ENCODE peak calls at places on chromosomes 12 and 14, in six cellular contexts. One of them, this sample, is unnamed.
A peak's percentile ranks its signal among the peaks of the same experiment; 100 is the strongest.

GRCh38 chr14:98137626-98138025 is 1134.4 kb downstream of the BCL11B start:
- DNase-seq in H1: no peak
- DNase-seq in mesendoderm: no peak
- DNase-seq in trophoblast cell: no peak
- DNase-seq in IMR-90: no peak
- DNase-seq in neuronal stem cell: no peak
- DNase-seq in this sample: no peak

GRCh38 chr12:75390899-75391538 is at the start of gene GLIPR1L2:
- DNase-seq in mesendoderm: peak; percentile 99
- DNase-seq in H1: peak; percentile 97
- DNase-seq in IMR-90: peak; percentile 97
- DNase-seq in trophoblast cell: peak; percentile 98
- DNase-seq in neuronal stem cell: peak; percentile 94
- DNase-seq in this sample: peak; percentile 95

GRCh38 chr14:75487155-75487671 is 35.1 kb upstream of the BATF start:
- DNase-seq in H1: peak; percentile 31
- DNase-seq in neuronal stem cell: no peak
- DNase-seq in trophoblast cell: peak; percentile 14
- DNase-seq in IMR-90: no peak
- DNase-seq in mesendoderm: peak; percentile 48
- DNase-seq in this sample: no peak

GRCh38 chr12:11535127-11535526 is 114.3 kb upstream of the ETV6 start:
- DNase-seq in mesendoderm: no peak
- DNase-seq in H1: no peak
- DNase-seq in IMR-90: no peak
- DNase-seq in neuronal stem cell: no peak
- DNase-seq in trophoblast cell: no peak
- DNase-seq in this sample: no peak

GRCh38 chr12:90020436-90020835 is 311.8 kb upstream of the ATP2B1 start:
- DNase-seq in IMR-90: no peak
- DNase-seq in neuronal stem cell: no peak
- DNase-seq in trophoblast cell: no peak
- DNase-seq in H1: no peak
- DNase-seq in mesendoderm: no peak
- DNase-seq in this sample: no peak

GRCh38 chr12:45369065-45369464 is 153.2 kb downstream of the ANO6 start:
- DNase-seq in trophoblast cell: peak; percentile 36
- DNase-seq in mesendoderm: no peak
- DNase-seq in neuronal stem cell: no peak
- DNase-seq in IMR-90: peak; percentile 83
- DNase-seq in H1: no peak
- DNase-seq in this sample: peak; percentile 84

GRCh38 chr14:64845878-64846277 is 33.8 kb downstream of the SPTB start:
- DNase-seq in IMR-90: peak; percentile 64
- DNase-seq in trophoblast cell: no peak
- DNase-seq in mesendoderm: peak; percentile 76
- DNase-seq in neuronal stem cell: no peak
- DNase-seq in H1: no peak
- DNase-seq in this sample: no peak

GRCh38 chr12:113676547-113676946 is 204.9 kb upstream of the LHX5 start:
- DNase-seq in H1: no peak
- DNase-seq in mesendoderm: no peak
- DNase-seq in neuronal stem cell: no peak
- DNase-seq in IMR-90: no peak
- DNase-seq in trophoblast cell: no peak
- DNase-seq in this sample: no peak

GRCh38 chr12:106226884-106227640 is 20.8 kb downstream of the CKAP4 start:
- DNase-seq in neuronal stem cell: peak; percentile 56
- DNase-seq in trophoblast cell: peak; percentile 43
- DNase-seq in H1: no peak
- DNase-seq in mesendoderm: peak; percentile 69
- DNase-seq in IMR-90: peak; percentile 55
- DNase-seq in this sample: peak; percentile 75

GRCh38 chr14:52801014-52801708 is 9.8 kb upstream of the GNPNAT1 start:
- DNase-seq in H1: no peak
- DNase-seq in IMR-90: peak; percentile 92
- DNase-seq in trophoblast cell: peak; percentile 15
- DNase-seq in mesendoderm: peak; percentile 40
- DNase-seq in neuronal stem cell: no peak
- DNase-seq in this sample: peak; percentile 97

GRCh38 chr12:124359671-124360581 is 65.0 kb downstream of the RFLNA start:
- DNase-seq in IMR-90: no peak
- DNase-seq in neuronal stem cell: no peak
- DNase-seq in H1: no peak
- DNase-seq in trophoblast cell: no peak
- DNase-seq in mesendoderm: no peak
- DNase-seq in this sample: no peak

GRCh38 chr12:22687677-22688076 is 62.7 kb downstream of the ETNK1 start:
- DNase-seq in IMR-90: peak; percentile 77
- DNase-seq in trophoblast cell: no peak
- DNase-seq in mesendoderm: no peak
- DNase-seq in neuronal stem cell: no peak
- DNase-seq in H1: no peak
- DNase-seq in this sample: peak; percentile 74

GRCh38 chr12:114799574-114800487 is 115.9 kb upstream of the TBX3 start:
- DNase-seq in neuronal stem cell: peak; percentile 29
- DNase-seq in IMR-90: peak; percentile 41
- DNase-seq in trophoblast cell: peak; percentile 97
- DNase-seq in mesendoderm: no peak
- DNase-seq in H1: no peak
- DNase-seq in this sample: peak; percentile 51

GRCh38 chr14:54814076-54814475 is 88.5 kb downstream of the GCH1 start:
- DNase-seq in neuronal stem cell: no peak
- DNase-seq in IMR-90: no peak
- DNase-seq in trophoblast cell: no peak
- DNase-seq in mesendoderm: peak; percentile 50
- DNase-seq in H1: peak; percentile 83
- DNase-seq in this sample: no peak

GRCh38 chr12:75550401-75550851 is 39.0 kb upstream of the KRR1 start:
- DNase-seq in IMR-90: peak; percentile 29
- DNase-seq in H1: no peak
- DNase-seq in trophoblast cell: no peak
- DNase-seq in mesendoderm: no peak
- DNase-seq in neuronal stem cell: no peak
- DNase-seq in this sample: peak; percentile 24

GRCh38 chr12:49623142-49623899 is at the start of gene PRPF40B:
- DNase-seq in mesendoderm: peak; percentile 94
- DNase-seq in trophoblast cell: peak; percentile 80
- DNase-seq in IMR-90: peak; percentile 73
- DNase-seq in H1: peak; percentile 95
- DNase-seq in neuronal stem cell: peak; percentile 85
- DNase-seq in this sample: peak; percentile 85

GRCh38 chr14:103861413-103862392 is 14.3 kb upstream of the PPP1R13B start:
- DNase-seq in neuronal stem cell: no peak
- DNase-seq in IMR-90: no peak
- DNase-seq in trophoblast cell: no peak
- DNase-seq in H1: no peak
- DNase-seq in mesendoderm: no peak
- DNase-seq in this sample: no peak

GRCh38 chr12:18895946-18896345 is 158.0 kb downstream of the CAPZA3 start:
- DNase-seq in IMR-90: no peak
- DNase-seq in neuronal stem cell: peak; percentile 23
- DNase-seq in mesendoderm: peak; percentile 90
- DNase-seq in trophoblast cell: no peak
- DNase-seq in H1: peak; percentile 53
- DNase-seq in this sample: no peak

GRCh38 chr14:89750206-89750867 is 204.2 kb downstream of the EFCAB11 start:
- DNase-seq in mesendoderm: no peak
- DNase-seq in neuronal stem cell: no peak
- DNase-seq in H1: no peak
- DNase-seq in IMR-90: peak; percentile 68
- DNase-seq in trophoblast cell: no peak
- DNase-seq in this sample: peak; percentile 40

GRCh38 chr14:67269338-67270060 is 28.3 kb downstream of the PALS1 start:
- DNase-seq in H1: no peak
- DNase-seq in neuronal stem cell: peak; percentile 55
- DNase-seq in IMR-90: peak; percentile 87
- DNase-seq in mesendoderm: peak; percentile 77
- DNase-seq in trophoblast cell: peak; percentile 12
- DNase-seq in this sample: peak; percentile 85

GRCh38 chr12:10220398-10221077 is 7.9 kb downstream of the GABARAPL1 start:
- DNase-seq in neuronal stem cell: no peak
- DNase-seq in H1: no peak
- DNase-seq in IMR-90: peak; percentile 64
- DNase-seq in trophoblast cell: peak; percentile 83
- DNase-seq in mesendoderm: no peak
- DNase-seq in this sample: no peak

GRCh38 chr12:14638066-14638465 is 58.3 kb downstream of the GUCY2C start:
- DNase-seq in trophoblast cell: no peak
- DNase-seq in neuronal stem cell: no peak
- DNase-seq in mesendoderm: no peak
- DNase-seq in H1: no peak
- DNase-seq in IMR-90: no peak
- DNase-seq in this sample: no peak

GRCh38 chr12:102950107-102950949 is 7.1 kb upstream of the ASCL1 start:
- DNase-seq in H1: peak; percentile 69
- DNase-seq in IMR-90: no peak
- DNase-seq in neuronal stem cell: no peak
- DNase-seq in trophoblast cell: peak; percentile 7
- DNase-seq in mesendoderm: peak; percentile 84
- DNase-seq in this sample: no peak

GRCh38 chr14:82067221-82067620 is 533.6 kb upstream of the SEL1L start:
- DNase-seq in H1: no peak
- DNase-seq in mesendoderm: no peak
- DNase-seq in IMR-90: no peak
- DNase-seq in trophoblast cell: no peak
- DNase-seq in neuronal stem cell: no peak
- DNase-seq in this sample: no peak

GRCh38 chr12:63362801-63363200 is 211.8 kb upstream of the AVPR1A start:
- DNase-seq in trophoblast cell: no peak
- DNase-seq in neuronal stem cell: no peak
- DNase-seq in H1: no peak
- DNase-seq in IMR-90: no peak
- DNase-seq in mesendoderm: no peak
- DNase-seq in this sample: no peak

GRCh38 chr14:103563089-103563620 is 395 bp downstream of the COA8 start:
- DNase-seq in H1: no peak
- DNase-seq in neuronal stem cell: no peak
- DNase-seq in mesendoderm: no peak
- DNase-seq in trophoblast cell: peak; percentile 98
- DNase-seq in IMR-90: no peak
- DNase-seq in this sample: no peak

GRCh38 chr14:77031680-77032482 is 3.4 kb upstream of the IRF2BPL start:
- DNase-seq in trophoblast cell: peak; percentile 56
- DNase-seq in IMR-90: peak; percentile 93
- DNase-seq in mesendoderm: no peak
- DNase-seq in H1: no peak
- DNase-seq in neuronal stem cell: no peak
- DNase-seq in this sample: peak; percentile 94

GRCh38 chr12:3076730-3077571 is at the start of gene TSPAN9:
- DNase-seq in mesendoderm: peak; percentile 45
- DNase-seq in trophoblast cell: peak; percentile 78
- DNase-seq in neuronal stem cell: peak; percentile 71
- DNase-seq in IMR-90: peak; percentile 48
- DNase-seq in H1: peak; percentile 75
- DNase-seq in this sample: peak; percentile 76

GRCh38 chr12:120538281-120539156 is 4.4 kb downstream of the RNF10 start:
- DNase-seq in H1: no peak
- DNase-seq in trophoblast cell: no peak
- DNase-seq in IMR-90: peak; percentile 53
- DNase-seq in mesendoderm: no peak
- DNase-seq in neuronal stem cell: no peak
- DNase-seq in this sample: peak; percentile 15

GRCh38 chr14:68793734-68794129 is 865 bp upstream of the ZFP36L1 start:
- DNase-seq in mesendoderm: no peak
- DNase-seq in neuronal stem cell: no peak
- DNase-seq in trophoblast cell: no peak
- DNase-seq in H1: no peak
- DNase-seq in IMR-90: no peak
- DNase-seq in this sample: no peak
- H3K23ac ChIP-seq in mesendoderm: no peak overlapping the region
- H3K23ac ChIP-seq in neuronal stem cell: peak overlapping the region; percentile 35
- H3K23ac ChIP-seq in trophoblast cell: no peak overlapping the region
- H3K23ac ChIP-seq in H1: no peak overlapping the region
- H3K23ac ChIP-seq in IMR-90: peak overlapping the region; percentile 93
- H3K23ac ChIP-seq in this sample: peak overlapping the region; percentile 48

DNA sequence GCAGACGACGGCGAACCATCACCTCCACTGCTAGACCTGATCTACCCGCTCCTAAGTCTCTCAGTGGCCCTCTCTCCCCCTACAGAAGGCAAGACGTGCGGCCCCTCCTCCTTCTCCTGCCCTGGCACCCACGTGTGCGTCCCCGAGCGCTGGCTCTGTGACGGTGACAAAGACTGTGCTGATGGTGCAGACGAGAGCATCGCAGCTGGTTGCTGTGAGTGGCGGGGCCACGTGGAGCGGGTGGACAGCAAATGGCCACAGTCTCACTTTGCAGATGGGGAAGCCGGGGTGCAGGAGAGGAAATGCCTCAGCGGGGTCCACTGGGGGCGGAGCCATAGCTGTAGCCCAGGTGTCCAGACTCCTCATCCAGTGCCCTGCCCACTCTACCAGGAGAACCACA is 21.4 kb upstream of the NXPH4 start:
- DNase-seq in neuronal stem cell: no peak
- DNase-seq in mesendoderm: no peak
- DNase-seq in H1: no peak
- DNase-seq in trophoblast cell: no peak
- DNase-seq in IMR-90: no peak
- DNase-seq in this sample: no peak
- H3K4me2 ChIP-seq in neuronal stem cell: no peak overlapping the region
- H3K4me2 ChIP-seq in mesendoderm: no peak overlapping the region
- H3K4me2 ChIP-seq in H1: no peak overlapping the region
- H3K4me2 ChIP-seq in trophoblast cell: no peak overlapping the region
- H3K4me2 ChIP-seq in IMR-90: no peak overlapping the region
- H3K4me2 ChIP-seq in this sample: no peak overlapping the region

GRCh38 chr14:22699801-22700564 is 55.8 kb upstream of the OR6J1 start:
- DNase-seq in mesendoderm: peak; percentile 90
- DNase-seq in H1: no peak
- DNase-seq in IMR-90: no peak
- DNase-seq in trophoblast cell: peak; percentile 9
- DNase-seq in neuronal stem cell: no peak
- DNase-seq in this sample: peak; percentile 37
- H3K4me3 ChIP-seq in mesendoderm: no peak overlapping the region
- H3K4me3 ChIP-seq in H1: no peak overlapping the region
- H3K4me3 ChIP-seq in IMR-90: no peak overlapping the region
- H3K4me3 ChIP-seq in trophoblast cell: no peak overlapping the region
- H3K4me3 ChIP-seq in neuronal stem cell: no peak overlapping the region
- H3K4me3 ChIP-seq in this sample: no peak overlapping the region

DNA sequence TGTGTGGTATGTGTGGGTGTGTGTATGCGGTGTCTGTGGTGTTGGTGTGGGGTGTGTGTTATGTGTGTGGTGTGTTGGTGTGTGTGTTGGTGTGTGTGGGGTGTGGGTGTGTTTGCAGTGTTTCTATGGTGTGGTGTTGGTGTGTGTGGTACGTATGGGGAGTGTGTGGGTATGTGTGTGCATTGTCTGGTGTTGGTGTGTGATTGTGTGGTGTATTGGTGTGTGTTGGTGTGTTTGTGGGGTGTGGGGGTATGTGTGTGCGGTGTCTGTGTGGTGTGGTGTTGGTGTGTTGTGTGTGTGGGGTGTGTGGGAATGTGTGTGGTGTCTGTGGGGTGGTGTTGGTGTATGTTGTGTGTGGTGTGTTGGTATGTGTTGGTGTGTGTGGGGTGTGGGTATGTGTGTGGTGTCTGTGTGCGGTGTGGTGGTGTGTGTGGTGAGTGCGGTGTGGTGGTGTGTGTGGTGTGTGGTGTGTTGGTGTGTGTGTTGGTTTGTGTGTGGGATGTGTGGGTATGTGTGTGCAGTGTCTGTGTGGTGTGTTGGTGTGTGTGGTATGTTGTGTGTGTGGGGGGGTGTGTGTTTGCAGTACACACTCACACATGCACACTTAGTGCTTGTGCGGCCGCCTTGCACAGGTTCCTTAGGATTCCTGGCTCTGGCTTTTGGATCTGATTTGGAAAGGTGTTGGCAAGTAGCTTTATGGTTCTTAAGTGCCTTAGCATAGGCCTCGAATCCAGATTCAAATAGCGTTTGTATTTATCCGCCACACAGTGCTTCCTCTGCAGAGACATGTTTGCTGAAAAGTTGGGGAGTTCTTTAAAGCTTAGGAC is 16.4 kb downstream of the MLXIP start:
- DNase-seq in trophoblast cell: no peak
- DNase-seq in neuronal stem cell: no peak
- DNase-seq in IMR-90: peak; percentile 53
- DNase-seq in mesendoderm: no peak
- DNase-seq in H1: no peak
- DNase-seq in this sample: peak; percentile 58
- H3K23ac ChIP-seq in trophoblast cell: peak overlapping the region; percentile 99
- H3K23ac ChIP-seq in neuronal stem cell: peak overlapping the region; percentile 47
- H3K23ac ChIP-seq in IMR-90: peak overlapping the region; percentile 80
- H3K23ac ChIP-seq in mesendoderm: peak overlapping the region; percentile 92
- H3K23ac ChIP-seq in H1: peak overlapping the region; percentile 20
- H3K23ac ChIP-seq in this sample: no peak overlapping the region

This sample was measured in mesenchymal stem cell.